ENCODE peak calls at places on chromosome 15, in six cellular contexts. P, V, Y, A, B and U are unnamed samples.
A peak's percentile ranks its signal among the peaks of the same experiment; 100 is the strongest.

GRCh38 chr15:57432141-57432701 is 55.9 kb downstream of the CGNL1 start:
- DNase-seq in A (peak; percentile 21), V (no peak), B (peak; percentile 61), P (no peak), Y (peak; percentile 22), U (no peak)

GRCh38 chr15:77862651-77863104 is 214.8 kb downstream of the TBC1D2B start:
- DNase-seq in V (no peak), B (no peak), Y (no peak), P (no peak), A (no peak), U (no peak)

GRCh38 chr15:29734917-29735572 is 87.2 kb downstream of the TJP1 start:
- DNase-seq in A (no peak), B (peak; percentile 35), V (no peak), Y (peak; percentile 10), P (no peak), U (no peak)

GRCh38 chr15:39392469-39393047 is 188.3 kb upstream of the THBS1 start:
- DNase-seq in Y (no peak), B (no peak), V (no peak), P (no peak), A (no peak), U (no peak)

GRCh38 chr15:88029696-88030095 is 226.8 kb downstream of the NTRK3 start:
- DNase-seq in B (no peak), V (no peak), A (no peak), Y (peak; percentile 17), P (no peak), U (no peak)

GRCh38 chr15:69499521-69500201 is 47.0 kb downstream of the RPLP1 start:
- DNase-seq in V (no peak), Y (no peak), A (no peak), P (no peak), B (no peak), U (no peak)

GRCh38 chr15:84142888-84143337 is 92.7 kb upstream of the GOLGA6L4 start:
- DNase-seq in A (peak; percentile 75), V (peak; percentile 31), P (peak; percentile 76), Y (peak; percentile 83), B (peak; percentile 89), U (peak; percentile 25)

GRCh38 chr15:65530318-65531111 is at the start of gene HACD3:
- DNase-seq in B (peak; percentile 86), V (peak; percentile 70), P (peak; percentile 91), Y (peak; percentile 86), A (peak; percentile 67), U (peak; percentile 16)

GRCh38 chr15:96029172-96029571 is 301.3 kb upstream of the NR2F2 start:
- DNase-seq in P (no peak), Y (no peak), B (no peak), A (no peak), V (no peak), U (no peak)

GRCh38 chr15:40796041-40796440 is 10.8 kb upstream of the ZFYVE19 start:
- DNase-seq in B (no peak), P (no peak), Y (no peak), V (no peak), A (no peak), U (no peak)

GRCh38 chr15:70794596-70795310 is 31.4 kb upstream of the UACA start:
- DNase-seq in B (peak; percentile 77), P (no peak), Y (peak; percentile 63), V (no peak), A (no peak), U (no peak)

GRCh38 chr15:67082007-67082536 is 16.7 kb downstream of the SMAD3 start:
- DNase-seq in B (no peak), V (no peak), A (no peak), Y (no peak), P (peak; percentile 79), U (no peak)

GRCh38 chr15:87735536-87735935 is 521.0 kb downstream of the NTRK3 start:
- DNase-seq in Y (no peak), V (no peak), P (no peak), B (no peak), A (no peak), U (no peak)